ENCODE peak calls at places on chromosomes 5 and 9, in five cellular contexts. G is astrocyte, K is HepG2, Y is SK-N-SH, U is keratinocyte. L is an unnamed sample.

GRCh38 chr5:378976-379742 is 57.6 kb downstream of the AHRR start:
- DNase-seq in U (no peak), G (peak; percentile 79), K (no peak), Y (peak; percentile 1), L (no peak)

GRCh38 chr5:52199833-52200232 is 587.9 kb upstream of the ITGA1 start:
- DNase-seq in U (no peak), G (no peak), K (no peak), Y (no peak), L (no peak)

GRCh38 chr5:158881076-158881880 is 218.4 kb downstream of the EBF1 start:
- DNase-seq in Y (no peak), G (no peak), U (no peak), K (no peak), L (peak; percentile 81)

GRCh38 chr5:115962565-115963402 is 509 bp downstream of the LVRN start:
- DNase-seq in K (no peak), U (no peak), Y (peak; percentile 72), G (peak; percentile 20), L (no peak)

GRCh38 chr5:174271316-174271715 is 225.8 kb downstream of the NSG2 start:
- DNase-seq in Y (no peak), K (no peak), G (no peak), U (no peak), L (no peak)

GRCh38 chr9:24118170-24118569 is 292.1 kb upstream of the ELAVL2 start:
- DNase-seq in U (no peak), G (no peak), K (no peak), Y (no peak), L (no peak)

GRCh38 chr5:21573915-21574314 is 1279.2 kb downstream of the CDH12 start:
- DNase-seq in U (no peak), Y (no peak), K (no peak), G (no peak), L (no peak)

GRCh38 chr9:14277202-14277601 is 36.7 kb downstream of the NFIB start:
- DNase-seq in K (no peak), U (peak; percentile 90), G (peak; percentile 90), Y (no peak), L (no peak)

GRCh38 chr9:35935755-35936509 is 22.0 kb downstream of the OR2S2 start:
- DNase-seq in K (no peak), Y (no peak), U (no peak), G (peak; percentile 91), L (no peak)

GRCh38 chr5:57488308-57488955 is 5.8 kb upstream of the ACTBL2 start:
- DNase-seq in K (no peak), G (peak; percentile 80), U (no peak), Y (no peak), L (no peak)

GRCh38 chr9:136854113-136854841 is 2.1 kb downstream of the MAMDC4 start:
- DNase-seq in U (no peak), Y (no peak), G (no peak), K (no peak), L (no peak)

GRCh38 chr5:79255786-79256557 is 20.0 kb downstream of the JMY start:
- DNase-seq in G (peak; percentile 5), K (peak; percentile 45), Y (peak; percentile 47), U (no peak), L (no peak)

GRCh38 chr9:132949709-132950108 is 5.3 kb upstream of the TSC1 start:
- DNase-seq in G (no peak), Y (no peak), K (no peak), U (no peak), L (no peak)

GRCh38 chr9:9498147-9498546 is 1114.7 kb downstream of the PTPRD start:
- DNase-seq in Y (no peak), K (no peak), U (no peak), G (no peak), L (no peak)

GRCh38 chr5:44770936-44771717 is 37.6 kb upstream of the MRPS30 start:
- DNase-seq in U (no peak), Y (peak; percentile 0), K (no peak), G (no peak), L (no peak)

GRCh38 chr5:8813180-8813579 is 732.7 kb downstream of the SEMA5A start:
- DNase-seq in G (no peak), U (no peak), Y (no peak), K (no peak), L (no peak)

GRCh38 chr5:1409386-1410110 is 35.7 kb downstream of the SLC6A3 start:
- DNase-seq in K (no peak), G (peak; percentile 7), U (no peak), Y (no peak), L (peak; percentile 75)

GRCh38 chr5:173498286-173498685 is 118.2 kb downstream of the BOD1 start:
- DNase-seq in G (peak; percentile 93), K (no peak), Y (no peak), U (no peak), L (no peak)

GRCh38 chr5:162956570-162956969 is 480.8 kb upstream of the CCNG1 start:
- DNase-seq in G (no peak), K (no peak), U (no peak), Y (no peak), L (peak; percentile 42)
- H3K9ac ChIP-seq in G (no peak overlapping the region), K (no peak overlapping the region), U (no peak overlapping the region), Y (no peak overlapping the region), L (no peak overlapping the region)

GRCh38 chr5:179033004-179033580 is 9.5 kb downstream of the ZNF879 start:
- DNase-seq in K (no peak), Y (no peak), G (no peak), U (no peak), L (no peak)
- H3K9me3 ChIP-seq in K (peaks cover 87% of the 10 kb centered on the region), Y (peaks cover 22% of the 10 kb centered on the region), G (peaks cover 49% of the 10 kb centered on the region), U (peaks cover 34% of the 10 kb centered on the region), L (peaks cover 45% of the 10 kb centered on the region)

GRCh38 chr9:112341741-112342140 is 8.3 kb upstream of the PTBP3 start:
- DNase-seq in K (peak; percentile 52), Y (no peak), U (no peak), G (peak; percentile 73), L (no peak)
- H2AFZ ChIP-seq in K (no peak overlapping the region), Y (peak overlapping the region; percentile 64), U (peak overlapping the region; percentile 68), G (peak overlapping the region; percentile 3), L (no peak overlapping the region)

GRCh38 chr5:61277781-61278180 is 54.3 kb upstream of the ZSWIM6 start:
- DNase-seq in G (no peak), U (peak; percentile 80), K (no peak), Y (no peak), L (no peak)

GRCh38 chr5:61275841-61276240 is 56.2 kb upstream of the ZSWIM6 start:
- DNase-seq in U (peak; percentile 7), Y (no peak), K (no peak), G (peak; percentile 52), L (no peak)

GRCh38 chr5:61279725-61280124 is 52.3 kb upstream of the ZSWIM6 start:
- DNase-seq in K (no peak), Y (no peak), G (peak; percentile 62), U (no peak), L (no peak)

GRCh38 chr5:61274561-61274960 is 57.5 kb upstream of the ZSWIM6 start:
- DNase-seq in G (peak; percentile 51), K (no peak), Y (no peak), U (no peak), L (no peak)

GRCh38 chr5:61277190-61277589 is 54.9 kb upstream of the ZSWIM6 start:
- DNase-seq in U (no peak), K (peak; percentile 18), G (peak; percentile 49), Y (no peak), L (no peak)
- H3K9ac ChIP-seq in U (no peak overlapping the region), K (no peak overlapping the region), G (peak overlapping the region; percentile 45), Y (peak overlapping the region; percentile 15), L (peak overlapping the region; percentile 32)

GRCh38 chr5:179079165-179079987 is 19.2 kb downstream of the ZNF354C start:
- DNase-seq in U (no peak), G (no peak), K (no peak), Y (no peak), L (no peak)
- H3K9me3 ChIP-seq in U (peaks cover 31% of the 10 kb centered on the region), G (peaks cover 54% of the 10 kb centered on the region), K (peaks cover 93% of the 10 kb centered on the region), Y (peaks cover 31% of the 10 kb centered on the region), L (peaks cover 37% of the 10 kb centered on the region)

GRCh38 chr5:134577022-134577795 is 51.7 kb downstream of the JADE2 start:
- DNase-seq in G (peak; percentile 46), U (no peak), Y (peak; percentile 48), K (no peak), L (no peak)

GRCh38 chr5:134577796-134578577 is 52.5 kb downstream of the JADE2 start:
- DNase-seq in U (no peak), K (peak; percentile 59), G (peak; percentile 39), Y (peak; percentile 90), L (peak; percentile 92)

GRCh38 chr5:134579284-134579771 is 53.3 kb downstream of the SAR1B start:
- DNase-seq in U (no peak), G (no peak), Y (no peak), K (no peak), L (no peak)

GRCh38 chr5:134580001-134580460 is 52.6 kb downstream of the SAR1B start:
- DNase-seq in G (no peak), U (no peak), K (no peak), Y (peak; percentile 9), L (no peak)

DNA sequence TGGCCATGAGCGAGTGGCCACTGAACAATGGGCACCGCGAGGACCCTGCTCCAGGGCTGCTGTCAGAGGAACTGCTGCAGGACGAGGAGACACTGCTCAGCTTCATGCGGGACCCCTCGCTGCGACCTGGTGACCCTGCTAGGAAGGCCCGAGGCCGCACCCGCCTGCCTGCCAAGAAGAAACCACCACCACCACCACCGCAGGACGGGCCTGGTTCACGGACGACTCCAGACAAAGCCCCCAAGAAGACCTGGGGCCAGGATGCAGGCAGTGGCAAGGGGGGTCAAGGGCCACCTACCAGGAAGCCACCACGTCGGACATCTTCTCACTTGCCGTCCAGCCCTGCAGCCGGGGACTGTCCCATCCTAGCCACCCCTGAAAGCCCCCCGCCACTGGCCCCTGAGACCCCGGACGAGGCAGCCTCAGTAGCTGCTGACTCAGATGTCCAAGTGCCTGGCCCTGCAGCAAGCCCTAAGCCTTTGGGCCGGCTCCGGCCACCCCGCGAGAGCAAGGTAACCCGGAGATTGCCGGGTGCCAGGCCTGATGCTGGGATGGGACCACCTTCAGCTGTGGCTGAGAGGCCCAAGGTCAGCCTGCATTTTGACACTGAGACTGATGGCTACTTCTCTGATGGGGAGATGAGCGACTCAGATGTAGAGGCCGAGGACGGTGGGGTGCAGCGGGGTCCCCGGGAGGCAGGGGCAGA is 53.3 kb downstream of the JADE2 start:
- DNase-seq in U (no peak), Y (peak; percentile 14), K (no peak), G (no peak), L (no peak)
- H2AFZ ChIP-seq in U (no peak overlapping the region), Y (no peak overlapping the region), K (no peak overlapping the region), G (no peak overlapping the region), L (no peak overlapping the region)

L was measured in Karpas-422.